ENCODE peak calls at places on chromosome 4, in four cellular contexts. A is K562, U is HepG2, W is GM12878. I is an unnamed sample.

GRCh38 chr4:182133033-182133432 is 110.2 kb upstream of the TENM3 start:
- DNase-seq in A (no peak), U (no peak), W (no peak), I (no peak)

GRCh38 chr4:98574816-98575215 is 83.6 kb downstream of the TSPAN5 start:
- DNase-seq in A (no peak), U (no peak), W (no peak), I (no peak)

GRCh38 chr4:40378619-40379018 is 43.5 kb downstream of the CHRNA9 start:
- DNase-seq in A (no peak), U (no peak), W (no peak), I (no peak)

GRCh38 chr4:168516841-168517240 is 20.0 kb downstream of the PALLD start:
- DNase-seq in A (no peak), U (no peak), W (no peak), I (no peak)

GRCh38 chr4:42655921-42656735 is 777 bp downstream of the ATP8A1 start:
- DNase-seq in A (no peak), U (peak; percentile 1), W (no peak), I (peak; percentile 28)

GRCh38 chr4:176789955-176790354 is 2.8 kb downstream of the VEGFC start:
- DNase-seq in A (peak; percentile 13), U (peak; percentile 31), W (no peak), I (peak; percentile 53)

GRCh38 chr4:18366762-18367358 is 345.3 kb upstream of the LCORL start:
- DNase-seq in A (no peak), U (peak; percentile 24), W (peak; percentile 7), I (no peak)

GRCh38 chr4:147984065-147984777 is 252.3 kb downstream of the ARHGAP10 start:
- DNase-seq in A (peak; percentile 66), U (peak; percentile 38), W (no peak), I (peak; percentile 79)

GRCh38 chr4:127505203-127505602 is 127.6 kb upstream of the INTU start:
- DNase-seq in A (no peak), U (no peak), W (no peak), I (no peak)

GRCh38 chr4:169143335-169143734 is 127.4 kb downstream of the SH3RF1 start:
- DNase-seq in A (no peak), U (no peak), W (no peak), I (no peak)

GRCh38 chr4:113375964-113376666 is 326.7 kb downstream of the ANK2 start:
- DNase-seq in A (no peak), U (no peak), W (no peak), I (no peak)

GRCh38 chr4:179624768-179625181 is 2182.5 kb upstream of the AGA start:
- DNase-seq in A (no peak), U (no peak), W (no peak), I (no peak)

GRCh38 chr4:183960021-183960420 is 54.9 kb downstream of the STOX2 start:
- DNase-seq in A (peak; percentile 17), U (no peak), W (no peak), I (peak; percentile 72)

GRCh38 chr4:48985602-48985975 is 486 bp upstream of the CWH43 start:
- DNase-seq in A (no peak), U (no peak), W (no peak), I (no peak)

GRCh38 chr4:69470561-69470960 is 25.1 kb downstream of the UGT2B4 start:
- DNase-seq in A (no peak), U (no peak), W (no peak), I (peak; percentile 6)

GRCh38 chr4:142480244-142480643 is 365.9 kb downstream of the INPP4B start:
- DNase-seq in A (no peak), U (no peak), W (no peak), I (no peak)

GRCh38 chr4:87633239-87633638 is 16.8 kb upstream of the DMP1 start:
- DNase-seq in A (no peak), U (no peak), W (no peak), I (no peak)

GRCh38 chr4:106034205-106034604 is 138.9 kb downstream of the NPNT start:
- DNase-seq in A (no peak), U (no peak), W (no peak), I (no peak)

GRCh38 chr4:44725166-44725565 is 1.2 kb downstream of the GNPDA2 start:
- DNase-seq in A (no peak), U (no peak), W (no peak), I (no peak)

GRCh38 chr4:130639871-130640270 is 1543.9 kb downstream of the C4orf33 start:
- DNase-seq in A (no peak), U (no peak), W (no peak), I (no peak)

GRCh38 chr4:7539186-7539585 is 104.5 kb upstream of the PSAPL1 start:
- DNase-seq in A (no peak), U (no peak), W (no peak), I (no peak)

GRCh38 chr4:80036949-80037348 is 36.1 kb downstream of the ANTXR2 start:
- DNase-seq in A (no peak), U (no peak), W (no peak), I (no peak)
- TF ChIP-seq FOXK2 in A (no peak), U (no peak), W (no peak), I (no peak)

GRCh38 chr4:53499791-53500190 is 91.5 kb downstream of the LNX1 start:
- DNase-seq in A (no peak), U (no peak), W (no peak), I (no peak)
- TF ChIP-seq BHLHE40 in A (no peak), U (no peak), W (no peak), I (no peak)

DNA sequence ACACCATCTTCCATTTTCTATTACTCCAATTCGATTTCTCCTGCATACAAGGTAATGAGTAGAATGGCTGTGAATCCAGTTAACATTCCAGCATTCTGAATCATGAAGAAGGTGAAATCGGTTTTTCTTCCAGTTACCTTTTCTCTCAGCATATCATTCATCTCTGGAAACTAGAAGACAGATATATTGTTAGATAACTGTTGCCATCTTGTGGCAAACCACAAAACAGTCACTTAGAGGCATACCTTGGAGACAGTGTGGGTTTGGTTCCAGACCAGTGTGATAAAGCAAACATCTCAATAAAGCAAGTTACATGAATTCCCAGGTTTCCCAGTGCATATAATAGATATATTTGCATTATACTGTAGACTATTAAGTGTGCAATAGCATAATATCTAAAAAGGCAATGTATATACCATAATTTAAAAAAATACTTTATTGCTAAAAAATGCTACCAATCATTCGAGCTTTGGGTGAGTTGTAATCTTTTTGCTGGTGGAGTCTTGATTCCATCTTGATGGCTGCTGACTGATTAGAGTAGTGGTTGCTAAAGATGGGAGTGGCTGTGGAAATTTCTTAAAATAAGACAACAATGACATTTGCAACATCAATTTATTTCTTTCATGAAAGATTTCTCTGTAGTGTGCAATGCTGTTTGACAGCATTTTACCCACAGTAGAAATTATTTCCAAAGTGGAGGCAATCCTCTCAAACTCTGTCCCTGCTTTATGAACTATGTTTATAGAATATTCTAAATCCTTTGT is 82.1 kb downstream of the SLC39A8 start:
- DNase-seq in A (peak; percentile 15), U (peak; percentile 41), W (no peak), I (peak; percentile 39)
- TF ChIP-seq FOXK2 in A (no peak), U (no peak), W (no peak), I (no peak)

GRCh38 chr4:57065730-57066482 is 44.3 kb downstream of the IGFBP7 start:
- DNase-seq in A (no peak), U (no peak), W (no peak), I (no peak)

GRCh38 chr4:57063518-57063917 is 46.7 kb downstream of the IGFBP7 start:
- DNase-seq in A (no peak), U (no peak), W (no peak), I (no peak)

GRCh38 chr4:57064120-57064519 is 46.1 kb downstream of the IGFBP7 start:
- DNase-seq in A (no peak), U (no peak), W (no peak), I (no peak)

GRCh38 chr4:57068237-57068981 is 41.8 kb downstream of the IGFBP7 start:
- DNase-seq in A (no peak), U (no peak), W (no peak), I (no peak)

GRCh38 chr4:57064811-57065711 is 45.1 kb downstream of the IGFBP7 start:
- DNase-seq in A (no peak), U (no peak), W (no peak), I (no peak)
- TF ChIP-seq BHLHE40 in A (no peak), U (no peak), W (no peak), I (no peak)

GRCh38 chr4:157270108-157270507 is 49.6 kb downstream of the GRIA2 start:
- DNase-seq in A (no peak), U (no peak), W (no peak), I (no peak)
- TF ChIP-seq FOXK2 in A (no peak), U (no peak), W (no peak), I (no peak)

DNA sequence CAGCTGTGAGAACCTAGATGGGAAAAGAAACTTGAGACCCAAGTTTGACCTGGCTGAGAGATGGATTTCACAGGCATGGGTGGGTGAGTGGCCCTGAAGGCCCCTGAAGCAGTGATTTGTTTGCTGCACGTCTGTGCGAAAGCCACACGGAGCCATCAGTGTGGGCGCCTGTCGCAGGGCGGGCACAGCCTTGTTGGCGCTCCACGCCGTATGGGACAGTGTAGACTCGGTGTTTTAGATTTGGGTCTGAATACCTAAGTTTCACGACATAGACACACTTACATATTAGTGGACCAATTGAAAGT is 21.9 kb upstream of the UVSSA start:
- DNase-seq in A (no peak), U (no peak), W (no peak), I (no peak)
- TF ChIP-seq BHLHE40 in A (no peak), U (no peak), W (no peak), I (no peak)